ENCODE peak calls at places on chromosomes 2 and 18, in seven cellular contexts. M is right lobe of liver, G is heart left ventricle, W is ovary, T is HCT116, Z is body of pancreas, Q is spleen. N is an unnamed sample.
A peak's percentile ranks its signal among the peaks of the same experiment; 100 is the strongest.

GRCh38 chr2:120439067-120439368 is 93.1 kb downstream of the INHBB start:
- DNase-seq in M (no peak), G (no peak), W (no peak), T (no peak), Z (no peak), Q (no peak), N (no peak)

GRCh38 chr18:80095414-80095813 is 13.6 kb upstream of the ADNP2 start:
- DNase-seq in M (no peak), G (no peak), W (no peak), T (no peak), Z (no peak), Q (no peak), N (no peak)

GRCh38 chr2:168416555-168416954 is 39.5 kb upstream of the CERS6 start:
- DNase-seq in M (no peak), G (no peak), W (no peak), T (no peak), Z (no peak), Q (no peak), N (no peak)

GRCh38 chr2:235005603-235006259 is 53.9 kb downstream of the SH3BP4 start:
- DNase-seq in M (peak; percentile 45), G (peak; percentile 76), W (no peak), T (no peak), Z (peak; percentile 91), Q (no peak), N (peak; percentile 56)

GRCh38 chr2:170843656-170844055 is 27.0 kb downstream of the GAD1 start:
- DNase-seq in M (no peak), G (no peak), W (no peak), T (peak; percentile 13), Z (no peak), Q (no peak), N (no peak)

GRCh38 chr2:64313311-64313710 is 140.7 kb upstream of the LGALSL start:
- DNase-seq in M (no peak), G (no peak), W (no peak), T (no peak), Z (no peak), Q (no peak), N (no peak)

GRCh38 chr2:43391877-43392214 is 165.4 kb upstream of the ZFP36L2 start:
- DNase-seq in M (no peak), G (no peak), W (peak; percentile 51), T (no peak), Z (no peak), Q (no peak), N (no peak)

GRCh38 chr2:227766361-227766883 is 20.7 kb downstream of the SCYGR8 start:
- DNase-seq in M (peak; percentile 81), G (peak; percentile 81), W (peak; percentile 76), T (peak; percentile 63), Z (peak; percentile 86), Q (peak; percentile 89), N (peak; percentile 66)

GRCh38 chr2:142290931-142291330 is 160.1 kb upstream of the LRP1B start:
- DNase-seq in M (no peak), G (no peak), W (no peak), T (no peak), Z (no peak), Q (no peak), N (no peak)

GRCh38 chr2:129738799-129739198 is 240.7 kb upstream of the RAB6C start:
- DNase-seq in M (no peak), G (no peak), W (no peak), T (no peak), Z (no peak), Q (no peak), N (no peak)

GRCh38 chr2:239143858-239144712 is 256.7 kb downstream of the HDAC4 start:
- DNase-seq in M (no peak), G (peak; percentile 47), W (no peak), T (peak; percentile 21), Z (peak; percentile 33), Q (peak; percentile 58), N (no peak)

GRCh38 chr2:206701952-206702630 is 16.1 kb downstream of the DYTN start:
- DNase-seq in M (no peak), G (no peak), W (no peak), T (no peak), Z (no peak), Q (no peak), N (no peak)

GRCh38 chr2:201420442-201421113 is 30.7 kb downstream of the TRAK2 start:
- DNase-seq in M (no peak), G (no peak), W (no peak), T (no peak), Z (no peak), Q (no peak), N (no peak)

GRCh38 chr2:88834866-88835265 is 143.4 kb downstream of the RPIA start:
- DNase-seq in M (no peak), G (no peak), W (no peak), T (no peak), Z (no peak), Q (no peak), N (no peak)

DNA sequence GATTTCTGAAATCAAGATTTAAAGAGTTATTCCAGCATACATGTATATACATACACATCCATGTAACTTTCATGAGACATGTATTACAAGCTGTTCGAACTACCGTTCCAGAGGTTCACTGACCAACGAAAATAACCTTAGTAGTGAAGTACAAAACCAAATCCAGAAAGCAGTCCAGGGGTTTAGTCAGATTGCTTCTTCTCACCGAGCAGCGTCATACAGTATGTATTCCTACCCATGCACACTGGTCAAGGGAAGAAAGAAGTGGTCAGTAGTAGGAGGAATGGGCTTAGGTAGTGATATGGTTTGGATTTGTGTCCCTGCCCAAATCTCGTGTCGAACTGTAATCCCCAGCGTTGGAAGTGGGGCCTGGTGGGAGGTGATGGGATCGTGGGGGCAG is 45.3 kb downstream of the E2F6 start:
- DNase-seq in M (no peak), G (no peak), W (no peak), T (no peak), Z (no peak), Q (no peak), N (no peak)
- H3K4me1 ChIP-seq in M (no peaks in the 10 kb centered on the region), G (no peaks in the 10 kb centered on the region), W (peaks cover 15% of the 10 kb centered on the region), T (no peaks in the 10 kb centered on the region), Z (no peaks in the 10 kb centered on the region), Q (no peaks in the 10 kb centered on the region), N (no peaks in the 10 kb centered on the region)

DNA sequence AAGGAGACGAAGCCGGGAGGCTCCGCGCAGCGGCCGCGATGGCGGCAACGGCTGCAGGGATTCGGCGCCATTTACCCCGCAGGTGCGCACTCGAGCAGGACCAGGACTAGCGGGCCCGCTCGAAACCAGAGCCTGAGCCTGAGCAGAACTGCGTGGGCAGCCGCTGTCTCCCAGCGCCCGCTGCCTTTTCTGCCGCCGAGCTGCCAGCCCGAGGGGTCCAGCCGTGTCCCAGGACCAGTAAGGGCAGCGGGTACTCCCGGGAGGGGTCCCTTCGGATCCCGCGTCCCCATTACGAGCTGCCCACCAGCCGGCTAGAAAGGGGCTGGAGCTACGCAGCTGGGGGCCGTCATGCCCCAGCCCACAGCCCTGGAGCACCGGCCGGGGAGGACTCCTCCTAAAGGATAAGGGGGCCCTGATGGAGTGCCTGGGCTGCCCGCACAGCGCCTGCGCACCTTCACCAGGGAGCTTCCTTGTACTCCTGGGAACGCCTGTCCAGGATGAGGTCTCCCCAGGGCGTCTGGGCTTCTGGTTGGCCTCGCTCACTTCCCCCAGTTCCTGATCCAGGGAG is 9.9 kb downstream of the ALPP start:
- DNase-seq in M (no peak), G (no peak), W (no peak), T (no peak), Z (no peak), Q (no peak), N (no peak)
- H3K4me3 ChIP-seq in M (no peak overlapping the region), G (no peak overlapping the region), W (no peak overlapping the region), T (no peak overlapping the region), Z (no peak overlapping the region), Q (no peak overlapping the region), N (no peak overlapping the region)

GRCh38 chr2:213231966-213232365 is 52.3 kb upstream of the SPAG16 start:
- DNase-seq in M (no peak), G (no peak), W (no peak), T (no peak), Z (no peak), Q (no peak), N (no peak)

GRCh38 chr2:213227458-213227857 is 56.8 kb upstream of the SPAG16 start:
- DNase-seq in M (no peak), G (no peak), W (no peak), T (no peak), Z (no peak), Q (no peak), N (no peak)

GRCh38 chr2:213228638-213229037 is 55.6 kb upstream of the SPAG16 start:
- DNase-seq in M (no peak), G (no peak), W (no peak), T (no peak), Z (no peak), Q (no peak), N (no peak)

GRCh38 chr2:213232649-213233437 is 51.4 kb upstream of the SPAG16 start:
- DNase-seq in M (no peak), G (no peak), W (no peak), T (no peak), Z (no peak), Q (peak; percentile 78), N (no peak)

GRCh38 chr2:213229814-213230213 is 54.5 kb upstream of the SPAG16 start:
- DNase-seq in M (no peak), G (no peak), W (no peak), T (no peak), Z (no peak), Q (no peak), N (no peak)
- TF ChIP-seq POLR2A in M (no peak), G (no peak), W (no peak), T (no peak), Z (no peak), Q (no peak), N (no peak)

GRCh38 chr2:16638941-16639340 is 26.7 kb downstream of the CYRIA start:
- DNase-seq in M (no peak), G (no peak), W (no peak), T (no peak), Z (no peak), Q (no peak), N (no peak)
- H3K4me1 ChIP-seq in M (no peaks in the 10 kb centered on the region), G (peaks cover 27% of the 10 kb centered on the region), W (peaks cover 14% of the 10 kb centered on the region), T (no peaks in the 10 kb centered on the region), Z (peaks cover 9% of the 10 kb centered on the region), Q (peaks cover 29% of the 10 kb centered on the region), N (peaks cover 19% of the 10 kb centered on the region)

GRCh38 chr2:18379869-18380268 is 180.6 kb downstream of the RDH14 start:
- DNase-seq in M (no peak), G (no peak), W (no peak), T (no peak), Z (no peak), Q (no peak), N (no peak)
- H3K4me3 ChIP-seq in M (no peak overlapping the region), G (no peak overlapping the region), W (no peak overlapping the region), T (no peak overlapping the region), Z (no peak overlapping the region), Q (no peak overlapping the region), N (no peak overlapping the region)

DNA sequence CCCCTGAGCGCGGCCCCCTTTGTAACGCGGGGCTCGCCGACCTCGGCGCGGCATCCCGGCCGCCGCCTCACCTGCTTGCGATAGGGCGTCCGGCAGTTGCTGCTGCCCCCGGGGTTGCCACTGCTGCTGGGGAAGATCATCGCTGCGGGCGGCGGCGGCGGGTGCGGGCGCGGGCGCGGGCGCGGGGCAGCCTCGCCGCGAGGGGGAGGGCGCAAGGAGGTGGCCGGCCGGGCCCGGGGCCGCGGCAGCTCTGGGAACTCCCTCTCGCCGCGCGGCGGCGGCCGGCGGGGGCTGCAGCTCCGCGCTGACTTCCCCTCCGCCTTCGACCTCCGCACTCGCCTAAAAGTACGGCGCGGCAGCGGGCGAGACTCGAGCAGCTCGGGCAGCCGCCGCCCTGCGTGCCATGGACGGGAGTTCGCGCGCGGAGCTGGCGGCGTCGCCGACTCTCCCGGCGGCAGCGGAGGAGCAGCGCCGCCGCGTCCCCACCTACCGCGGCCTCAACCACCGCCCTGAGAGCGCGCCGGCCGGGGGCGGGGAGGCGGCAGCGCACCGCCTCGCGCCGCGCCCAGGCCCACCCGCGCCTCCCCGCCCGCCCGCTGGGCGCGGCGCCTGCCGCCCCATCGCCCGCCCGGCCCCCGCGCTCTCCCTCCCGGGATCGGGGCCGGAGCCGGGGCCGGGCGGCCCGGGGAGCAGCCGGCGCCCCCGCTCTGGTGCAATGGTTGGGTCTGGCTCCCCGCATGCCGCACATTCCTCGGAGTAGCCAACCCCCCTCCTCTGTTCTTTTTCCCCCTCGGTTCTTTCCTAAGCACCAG is 86.0 kb downstream of the RBMS1 start:
- DNase-seq in M (peak; percentile 68), G (peak; percentile 64), W (peak; percentile 68), T (no peak), Z (peak; percentile 47), Q (peak; percentile 95), N (peak; percentile 72)
- TF ChIP-seq POLR2A in M (peak; percentile 33), G (no peak), W (no peak), T (no peak), Z (peak; percentile 16), Q (peak; percentile 54), N (peak; percentile 82)

N was measured in uterus.